ENCODE peak calls at places on chromosomes 13 and 19, in seven cellular contexts. G, V, J, L, Q, O and T are unnamed samples.

GRCh38 chr13:107937841-107938240 is 277.5 kb downstream of the LIG4 start:
- DNase-seq in L (no peak), Q (no peak), O (no peak), V (no peak), J (peak), G (no peak), T (no peak)

GRCh38 chr19:23241433-23241832 is 8.8 kb downstream of the ZNF724 start:
- DNase-seq in L (no peak), G (no peak), J (no peak), V (no peak), O (no peak), Q (no peak), T (no peak)

GRCh38 chr19:55188620-55189019 is 8.5 kb upstream of the SYT5 start:
- DNase-seq in J (no peak), Q (no peak), L (peak), O (no peak), G (no peak), V (no peak), T (no peak)

GRCh38 chr19:40549007-40549708 is 27.5 kb upstream of the SHKBP1 start:
- DNase-seq in J (peak), O (peak), Q (peak), G (peak), V (no peak), L (peak), T (peak)

GRCh38 chr13:105497597-105497996 is 1037.9 kb downstream of the EFNB2 start:
- DNase-seq in G (no peak), O (no peak), Q (no peak), L (no peak), V (no peak), J (no peak), T (no peak)

GRCh38 chr19:2428027-2428690 is 773 bp upstream of the TIMM13 start:
- DNase-seq in V (no peak), Q (no peak), L (peak), O (peak), J (peak), G (no peak), T (no peak)

GRCh38 chr19:16342002-16342715 is 17.5 kb downstream of the KLF2 start:
- DNase-seq in O (no peak), J (no peak), G (no peak), L (peak), V (peak), Q (peak), T (no peak)

GRCh38 chr19:40396886-40397567 is 7.0 kb upstream of the HIPK4 start:
- DNase-seq in J (no peak), Q (no peak), G (no peak), L (no peak), O (no peak), V (no peak), T (no peak)

GRCh38 chr13:109309625-109310363 is 476.6 kb downstream of the IRS2 start:
- DNase-seq in L (no peak), V (no peak), Q (no peak), O (no peak), J (no peak), G (no peak), T (no peak)

GRCh38 chr13:97028441-97029299 is 34.4 kb upstream of the OXGR1 start:
- DNase-seq in J (peak), V (peak), O (peak), L (peak), Q (peak), G (peak), T (peak)

GRCh38 chr13:74133657-74134201 is 475 bp downstream of the KLF12 start:
- DNase-seq in Q (peak), O (peak), L (peak), J (peak), V (peak), G (peak), T (peak)

GRCh38 chr19:28404462-28404861 is 808.5 kb downstream of the UQCRFS1 start:
- DNase-seq in L (no peak), O (no peak), V (no peak), Q (no peak), G (no peak), J (no peak), T (no peak)

GRCh38 chr13:59931621-59932020 is 232.1 kb downstream of the DIAPH3 start:
- DNase-seq in G (no peak), O (no peak), V (no peak), L (no peak), Q (no peak), J (peak), T (no peak)

GRCh38 chr13:25738342-25738771 is 313.5 kb downstream of the SHISA2 start:
- DNase-seq in J (no peak), Q (no peak), G (no peak), O (no peak), L (peak), V (no peak), T (no peak)

GRCh38 chr13:95676100-95676774 is 702 bp upstream of the DNAJC3 start:
- DNase-seq in J (peak), V (no peak), O (no peak), G (no peak), Q (no peak), L (peak), T (no peak)

GRCh38 chr13:46817081-46817480 is 20.1 kb upstream of the ESD start:
- DNase-seq in J (no peak), V (no peak), G (no peak), L (peak), Q (no peak), O (peak), T (no peak)

GRCh38 chr19:5308471-5309437 is 31.9 kb downstream of the PTPRS start:
- DNase-seq in V (peak), G (peak), Q (no peak), O (no peak), L (peak), J (peak), T (peak)

GRCh38 chr19:42088471-42089190 is 12.7 kb downstream of the ZNF574 start:
- DNase-seq in Q (no peak), O (no peak), J (peak), L (peak), V (no peak), G (no peak), T (no peak)

GRCh38 chr13:27450921-27451461 is 627 bp upstream of the MTIF3 start:
- DNase-seq in J (peak), V (no peak), L (peak), G (peak), O (peak), Q (no peak), T (no peak)

GRCh38 chr19:51690359-51691121 is 2.6 kb upstream of the SPACA6 start:
- DNase-seq in J (peak), O (peak), V (no peak), Q (peak), G (peak), L (peak), T (peak)

GRCh38 chr13:114079601-114080536 is 52.6 kb downstream of the RASA3 start:
- DNase-seq in O (no peak), V (peak), Q (no peak), J (no peak), G (peak), L (no peak), T (no peak)

GRCh38 chr13:29339386-29340272 is 255.9 kb downstream of the SLC7A1 start:
- DNase-seq in O (no peak), L (no peak), G (no peak), V (no peak), J (no peak), Q (no peak), T (no peak)

GRCh38 chr19:35224681-35225604 is 3.6 kb downstream of the FAM187B start:
- DNase-seq in V (no peak), O (no peak), G (no peak), Q (no peak), L (no peak), J (no peak), T (no peak)

GRCh38 chr13:20559659-20560356 is 7.1 kb upstream of the IFT88 start:
- DNase-seq in J (no peak), Q (no peak), L (no peak), G (no peak), O (no peak), V (no peak), T (no peak)

GRCh38 chr13:33692531-33692930 is 125.4 kb upstream of the RFC3 start:
- DNase-seq in J (no peak), G (no peak), L (no peak), O (no peak), Q (no peak), V (no peak), T (no peak)

GRCh38 chr19:55112781-55113569 is 4.5 kb downstream of the PPP1R12C start:
- DNase-seq in G (peak), V (no peak), J (no peak), O (no peak), L (no peak), Q (no peak), T (no peak)

GRCh38 chr19:38551450-38551813 is 66.3 kb downstream of the MAP4K1 start:
- DNase-seq in J (no peak), G (no peak), L (no peak), Q (no peak), V (no peak), O (no peak), T (no peak)

GRCh38 chr19:5090780-5091575 is 122.1 kb downstream of the KDM4B start:
- DNase-seq in Q (no peak), V (peak), L (peak), J (peak), G (peak), O (peak), T (no peak)

GRCh38 chr13:101661839-101662238 is 209.4 kb downstream of the ITGBL1 start:
- DNase-seq in Q (no peak), G (no peak), O (peak), V (no peak), J (no peak), L (no peak), T (no peak)

GRCh38 chr13:85588359-85588758 is 210.9 kb downstream of the SLITRK6 start:
- DNase-seq in J (no peak), Q (no peak), L (no peak), G (no peak), O (no peak), V (no peak), T (no peak)

GRCh38 chr13:72754111-72754510 is 26.4 kb downstream of the BORA start:
- DNase-seq in Q (no peak), G (no peak), O (no peak), L (no peak), J (no peak), V (no peak), T (no peak)

GRCh38 chr19:32404213-32404938 is 1.2 kb upstream of the DPY19L3 start:
- DNase-seq in G (no peak), L (peak), V (no peak), J (no peak), Q (no peak), O (peak), T (no peak)
- H3K27ac ChIP-seq in G (peak), L (peak), V (peak), J (peak), Q (no peak), O (peak), T (peak)

GRCh38 chr13:41651413-41652068 is 194.2 kb downstream of the RGCC start:
- DNase-seq in V (no peak), O (no peak), Q (no peak), J (no peak), G (no peak), L (peak), T (no peak)
- H3K27ac ChIP-seq in V (peak), O (no peak), Q (no peak), J (peak), G (no peak), L (no peak), T (no peak)

DNA sequence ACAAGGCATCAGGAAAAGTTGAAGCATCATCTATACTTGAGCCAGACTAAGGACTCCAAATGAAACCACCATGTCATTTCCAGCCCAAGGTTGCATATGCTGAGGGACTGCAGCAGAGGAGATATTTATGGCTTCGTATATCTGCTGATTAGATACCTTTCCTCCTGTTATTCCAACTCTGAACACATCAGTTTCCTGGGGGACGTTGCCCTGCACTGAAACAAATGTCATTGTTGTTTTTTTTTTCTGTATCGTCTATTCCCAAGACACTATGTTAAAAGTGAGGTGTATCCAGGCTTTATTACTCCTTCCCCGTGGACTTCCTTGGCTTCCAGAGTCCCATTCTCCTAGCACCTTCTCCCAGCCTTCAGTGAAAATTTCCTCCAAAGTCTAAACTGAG is at the start of gene OR7A17:
- DNase-seq in Q (no peak), G (no peak), O (no peak), V (no peak), L (no peak), J (no peak), T (no peak)
- H3K27ac ChIP-seq in Q (no peak), G (no peak), O (no peak), V (no peak), L (no peak), J (no peak), T (no peak)

GRCh38 chr19:18910801-18911436 is 8.3 kb downstream of the COPE start:
- DNase-seq in O (no peak), L (no peak), G (no peak), Q (no peak), J (no peak), V (no peak), T (no peak)
- H3K27ac ChIP-seq in O (no peak), L (no peak), G (no peak), Q (no peak), J (no peak), V (no peak), T (no peak)

GRCh38 chr19:17841810-17842662 is 5.7 kb downstream of the JAK3 start:
- DNase-seq in Q (peak), O (peak), G (peak), L (peak), V (peak), J (peak), T (peak)
- H3K27ac ChIP-seq in Q (peak), O (no peak), G (no peak), L (no peak), V (no peak), J (no peak), T (no peak)

GRCh38 chr19:6577410-6578125 is 13.4 kb downstream of the CD70 start:
- DNase-seq in Q (no peak), G (no peak), J (no peak), L (no peak), O (no peak), V (no peak), T (no peak)
- H3K27ac ChIP-seq in Q (no peak), G (no peak), J (no peak), L (no peak), O (no peak), V (no peak), T (no peak)

DNA sequence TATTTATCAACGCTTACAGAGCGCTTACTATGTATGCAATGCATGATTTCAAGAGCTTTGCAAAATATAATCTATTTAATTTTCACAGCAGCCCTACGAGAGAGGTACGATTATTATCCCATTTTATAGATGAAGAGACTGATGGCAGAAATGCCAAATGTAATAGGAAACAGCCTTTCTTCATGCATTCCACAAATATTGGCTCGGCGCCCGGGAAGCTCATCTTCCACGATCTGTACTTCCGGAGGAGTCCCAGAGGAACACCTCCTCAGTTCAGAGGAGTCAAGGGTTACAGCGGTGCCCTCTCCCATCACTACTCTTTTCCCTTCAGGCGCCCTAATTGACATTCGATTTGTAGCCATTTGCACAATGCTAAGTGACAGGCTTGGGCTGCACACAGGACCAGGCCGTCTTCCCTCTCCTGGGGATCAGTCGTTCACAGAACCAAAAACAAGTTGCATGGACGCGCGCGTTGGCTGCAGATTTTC is 1.1 kb upstream of the ARHGAP35 start:
- DNase-seq in G (peak), O (no peak), L (no peak), J (peak), V (peak), Q (no peak), T (no peak)
- H3K27ac ChIP-seq in G (peak), O (peak), L (peak), J (peak), V (peak), Q (peak), T (peak)

DNA sequence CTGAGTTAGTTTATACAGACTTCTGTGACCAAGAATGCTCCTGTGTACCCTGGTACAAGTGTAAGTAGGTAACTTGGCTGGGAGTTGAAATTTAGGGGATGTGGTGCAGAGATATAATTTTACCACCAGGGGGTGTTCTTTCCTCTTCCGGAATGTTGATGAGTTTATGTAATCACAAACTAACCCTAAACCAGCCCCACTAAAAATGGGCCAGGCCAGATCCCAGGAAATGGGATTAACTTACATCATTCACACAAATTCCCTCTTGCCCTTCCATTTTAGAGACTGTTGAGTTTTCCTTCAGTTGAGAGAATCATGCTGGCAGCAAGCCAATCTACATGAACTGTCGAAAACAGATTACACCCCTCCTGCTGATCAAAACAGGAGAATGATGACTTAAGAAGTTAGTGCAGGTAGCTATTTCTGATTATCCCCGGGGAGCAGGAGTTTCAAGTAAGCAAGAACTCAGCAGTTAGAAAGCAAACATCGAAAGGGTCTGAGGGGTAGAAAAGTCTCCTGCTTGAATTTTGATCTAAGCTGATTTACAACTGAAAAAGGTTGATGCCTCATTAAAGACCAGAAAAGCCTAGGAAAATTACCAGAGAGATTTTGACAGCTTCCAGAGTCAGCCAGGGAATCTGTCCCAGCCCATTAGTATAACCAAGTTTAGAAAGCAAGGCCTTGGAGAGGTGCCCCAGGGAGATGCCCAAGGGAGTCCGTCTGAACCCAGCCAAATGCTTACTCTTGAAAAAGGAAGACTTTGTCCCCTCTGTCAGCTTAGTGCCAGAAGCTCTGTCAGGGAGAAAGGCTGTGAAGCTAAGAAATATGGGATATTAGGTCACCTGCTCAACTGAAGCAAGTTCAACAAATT is 32.3 kb upstream of the MED4 start:
- DNase-seq in G (peak), O (peak), J (peak), L (peak), Q (peak), V (peak), T (peak)
- H3K27ac ChIP-seq in G (peak), O (no peak), J (no peak), L (no peak), Q (peak), V (peak), T (peak)